ENCODE peak calls at places on chromosomes 16 and 17, in seven cellular contexts. One of them, this sample, is unnamed.

GRCh38 chr17:59851431-59852375 is 41.0 kb downstream of the TUBD1 start:
- DNase-seq in nephron progenitor cell: no peak
- DNase-seq in endothelial cell of umbilical vein: no peak
- DNase-seq in astrocyte of the spinal cord: peak; percentile 90
- DNase-seq in GM20000: no peak
- DNase-seq in spleen: no peak
- DNase-seq in IMR-90: peak; percentile 99
- DNase-seq in this sample: peak; percentile 84

GRCh38 chr16:66996324-66996982 is 8.1 kb downstream of the CES4A start:
- DNase-seq in nephron progenitor cell: no peak
- DNase-seq in endothelial cell of umbilical vein: no peak
- DNase-seq in astrocyte of the spinal cord: peak; percentile 76
- DNase-seq in GM20000: no peak
- DNase-seq in spleen: no peak
- DNase-seq in IMR-90: peak; percentile 80
- DNase-seq in this sample: peak; percentile 79

GRCh38 chr17:63528183-63528582 is 5.0 kb downstream of the KCNH6 start:
- DNase-seq in nephron progenitor cell: no peak
- DNase-seq in endothelial cell of umbilical vein: no peak
- DNase-seq in astrocyte of the spinal cord: no peak
- DNase-seq in GM20000: no peak
- DNase-seq in spleen: no peak
- DNase-seq in IMR-90: no peak
- DNase-seq in this sample: no peak

GRCh38 chr16:85627835-85628556 is 14.9 kb downstream of the GSE1 start:
- DNase-seq in nephron progenitor cell: no peak
- DNase-seq in endothelial cell of umbilical vein: no peak
- DNase-seq in astrocyte of the spinal cord: no peak
- DNase-seq in GM20000: no peak
- DNase-seq in spleen: no peak
- DNase-seq in IMR-90: no peak
- DNase-seq in this sample: no peak

GRCh38 chr16:86772231-86772510 is 193.8 kb downstream of the FOXL1 start:
- DNase-seq in nephron progenitor cell: no peak
- DNase-seq in endothelial cell of umbilical vein: no peak
- DNase-seq in astrocyte of the spinal cord: peak; percentile 61
- DNase-seq in GM20000: no peak
- DNase-seq in spleen: no peak
- DNase-seq in IMR-90: peak; percentile 42
- DNase-seq in this sample: peak; percentile 75

GRCh38 chr17:68461589-68461988 is 4.3 kb upstream of the WIPI1 start:
- DNase-seq in nephron progenitor cell: no peak
- DNase-seq in endothelial cell of umbilical vein: peak; percentile 35
- DNase-seq in astrocyte of the spinal cord: no peak
- DNase-seq in GM20000: no peak
- DNase-seq in spleen: no peak
- DNase-seq in IMR-90: no peak
- DNase-seq in this sample: no peak

GRCh38 chr16:67456383-67457140 is 24.4 kb downstream of the ATP6V0D1 start:
- DNase-seq in nephron progenitor cell: no peak
- DNase-seq in endothelial cell of umbilical vein: no peak
- DNase-seq in astrocyte of the spinal cord: peak; percentile 36
- DNase-seq in GM20000: no peak
- DNase-seq in spleen: no peak
- DNase-seq in IMR-90: peak; percentile 36
- DNase-seq in this sample: peak; percentile 82

GRCh38 chr16:81492965-81493754 is 48.6 kb downstream of the CMIP start:
- DNase-seq in nephron progenitor cell: no peak
- DNase-seq in endothelial cell of umbilical vein: no peak
- DNase-seq in astrocyte of the spinal cord: no peak
- DNase-seq in GM20000: no peak
- DNase-seq in spleen: peak; percentile 67
- DNase-seq in IMR-90: no peak
- DNase-seq in this sample: no peak

GRCh38 chr16:22130528-22130927 is 31.8 kb upstream of the SDR42E2 start:
- DNase-seq in nephron progenitor cell: no peak
- DNase-seq in endothelial cell of umbilical vein: no peak
- DNase-seq in astrocyte of the spinal cord: no peak
- DNase-seq in GM20000: no peak
- DNase-seq in spleen: no peak
- DNase-seq in IMR-90: no peak
- DNase-seq in this sample: no peak

GRCh38 chr17:82435103-82435502 is 15.4 kb downstream of the CYBC1 start:
- DNase-seq in nephron progenitor cell: no peak
- DNase-seq in endothelial cell of umbilical vein: no peak
- DNase-seq in astrocyte of the spinal cord: no peak
- DNase-seq in GM20000: no peak
- DNase-seq in spleen: peak; percentile 64
- DNase-seq in IMR-90: peak; percentile 32
- DNase-seq in this sample: no peak

GRCh38 chr16:4870138-4870671 is 22.9 kb downstream of the UBN1 start:
- DNase-seq in nephron progenitor cell: no peak
- DNase-seq in endothelial cell of umbilical vein: no peak
- DNase-seq in astrocyte of the spinal cord: no peak
- DNase-seq in GM20000: no peak
- DNase-seq in spleen: no peak
- DNase-seq in IMR-90: no peak
- DNase-seq in this sample: no peak

GRCh38 chr17:64385187-64386083 is 5.2 kb downstream of the PECAM1 start:
- DNase-seq in nephron progenitor cell: no peak
- DNase-seq in endothelial cell of umbilical vein: peak; percentile 96
- DNase-seq in astrocyte of the spinal cord: peak; percentile 92
- DNase-seq in GM20000: peak; percentile 18
- DNase-seq in spleen: peak; percentile 80
- DNase-seq in IMR-90: peak; percentile 88
- DNase-seq in this sample: peak; percentile 92

GRCh38 chr16:72537684-72538083 is 365.7 kb upstream of the PMFBP1 start:
- DNase-seq in nephron progenitor cell: no peak
- DNase-seq in endothelial cell of umbilical vein: peak; percentile 80
- DNase-seq in astrocyte of the spinal cord: peak; percentile 71
- DNase-seq in GM20000: no peak
- DNase-seq in spleen: no peak
- DNase-seq in IMR-90: peak; percentile 56
- DNase-seq in this sample: peak; percentile 71

GRCh38 chr16:84833142-84833495 is 13.3 kb downstream of the CRISPLD2 start:
- DNase-seq in nephron progenitor cell: no peak
- DNase-seq in endothelial cell of umbilical vein: no peak
- DNase-seq in astrocyte of the spinal cord: no peak
- DNase-seq in GM20000: no peak
- DNase-seq in spleen: no peak
- DNase-seq in IMR-90: no peak
- DNase-seq in this sample: peak; percentile 77

GRCh38 chr16:77579283-77579985 is 142.9 kb upstream of the NUDT7 start:
- DNase-seq in nephron progenitor cell: no peak
- DNase-seq in endothelial cell of umbilical vein: peak; percentile 50
- DNase-seq in astrocyte of the spinal cord: no peak
- DNase-seq in GM20000: no peak
- DNase-seq in spleen: no peak
- DNase-seq in IMR-90: peak; percentile 6
- DNase-seq in this sample: peak; percentile 84

GRCh38 chr17:7336240-7337175 is at the start of gene ACAP1:
- DNase-seq in nephron progenitor cell: no peak
- DNase-seq in endothelial cell of umbilical vein: no peak
- DNase-seq in astrocyte of the spinal cord: no peak
- DNase-seq in GM20000: peak; percentile 81
- DNase-seq in spleen: peak; percentile 97
- DNase-seq in IMR-90: no peak
- DNase-seq in this sample: no peak

GRCh38 chr17:62668091-62668804 is 40.8 kb downstream of the MRC2 start:
- DNase-seq in nephron progenitor cell: no peak
- DNase-seq in endothelial cell of umbilical vein: no peak
- DNase-seq in astrocyte of the spinal cord: no peak
- DNase-seq in GM20000: no peak
- DNase-seq in spleen: no peak
- DNase-seq in IMR-90: no peak
- DNase-seq in this sample: no peak

DNA sequence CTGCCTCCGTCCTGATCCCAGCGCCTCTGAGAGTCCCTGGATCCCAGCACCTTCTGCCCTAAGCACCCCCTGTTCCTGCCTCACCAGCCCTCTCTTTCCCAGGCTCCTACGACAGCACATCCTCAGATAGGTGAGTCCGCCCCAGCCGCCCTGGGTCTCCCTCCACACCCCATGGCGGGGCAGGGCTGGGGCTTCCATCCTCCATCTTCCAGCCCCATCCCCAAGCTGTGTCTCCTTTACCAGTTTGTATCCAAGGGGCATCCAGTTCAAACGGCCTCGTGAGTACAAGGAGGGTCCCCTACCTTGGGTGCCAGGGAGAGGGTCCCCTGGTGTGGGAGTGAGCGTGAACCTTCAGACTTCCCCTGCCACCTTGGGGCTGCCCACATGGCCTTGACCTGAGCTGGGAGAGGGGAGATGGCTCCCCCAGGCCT is 774 bp downstream of the LAT start:
- DNase-seq in nephron progenitor cell: no peak
- DNase-seq in endothelial cell of umbilical vein: no peak
- DNase-seq in astrocyte of the spinal cord: no peak
- DNase-seq in GM20000: no peak
- DNase-seq in spleen: no peak
- DNase-seq in IMR-90: no peak
- DNase-seq in this sample: no peak
- TF ChIP-seq CTCF in nephron progenitor cell: no peak
- TF ChIP-seq CTCF in endothelial cell of umbilical vein: no peak
- TF ChIP-seq CTCF in astrocyte of the spinal cord: no peak
- TF ChIP-seq CTCF in GM20000: no peak
- TF ChIP-seq CTCF in spleen: no peak
- TF ChIP-seq CTCF in IMR-90: no peak
- TF ChIP-seq CTCF in this sample: no peak

GRCh38 chr17:17239832-17240231 is 2.9 kb upstream of the FLCN start:
- DNase-seq in nephron progenitor cell: no peak
- DNase-seq in endothelial cell of umbilical vein: no peak
- DNase-seq in astrocyte of the spinal cord: no peak
- DNase-seq in GM20000: no peak
- DNase-seq in spleen: no peak
- DNase-seq in IMR-90: no peak
- DNase-seq in this sample: no peak
- TF ChIP-seq CTCF in nephron progenitor cell: no peak
- TF ChIP-seq CTCF in endothelial cell of umbilical vein: no peak
- TF ChIP-seq CTCF in astrocyte of the spinal cord: no peak
- TF ChIP-seq CTCF in GM20000: no peak
- TF ChIP-seq CTCF in spleen: no peak
- TF ChIP-seq CTCF in IMR-90: no peak
- TF ChIP-seq CTCF in this sample: no peak

GRCh38 chr16:12584488-12585233 is 219.0 kb downstream of the CPPED1 start:
- DNase-seq in nephron progenitor cell: no peak
- DNase-seq in endothelial cell of umbilical vein: peak; percentile 39
- DNase-seq in astrocyte of the spinal cord: no peak
- DNase-seq in GM20000: no peak
- DNase-seq in spleen: peak; percentile 9
- DNase-seq in IMR-90: no peak
- DNase-seq in this sample: peak; percentile 9
- TF ChIP-seq CTCF in nephron progenitor cell: no peak
- TF ChIP-seq CTCF in endothelial cell of umbilical vein: no peak
- TF ChIP-seq CTCF in astrocyte of the spinal cord: no peak
- TF ChIP-seq CTCF in GM20000: no peak
- TF ChIP-seq CTCF in spleen: no peak
- TF ChIP-seq CTCF in IMR-90: no peak
- TF ChIP-seq CTCF in this sample: no peak

GRCh38 chr16:50323335-50324011 is 45.3 kb downstream of the BRD7 start:
- DNase-seq in nephron progenitor cell: no peak
- DNase-seq in endothelial cell of umbilical vein: peak; percentile 46
- DNase-seq in astrocyte of the spinal cord: peak; percentile 38
- DNase-seq in GM20000: no peak
- DNase-seq in spleen: peak; percentile 52
- DNase-seq in IMR-90: peak; percentile 56
- DNase-seq in this sample: peak; percentile 61
- TF ChIP-seq CTCF in nephron progenitor cell: peak; percentile 11
- TF ChIP-seq CTCF in endothelial cell of umbilical vein: no peak
- TF ChIP-seq CTCF in astrocyte of the spinal cord: peak; percentile 24
- TF ChIP-seq CTCF in GM20000: no peak
- TF ChIP-seq CTCF in spleen: no peak
- TF ChIP-seq CTCF in IMR-90: peak; percentile 46
- TF ChIP-seq CTCF in this sample: peak; percentile 24

DNA sequence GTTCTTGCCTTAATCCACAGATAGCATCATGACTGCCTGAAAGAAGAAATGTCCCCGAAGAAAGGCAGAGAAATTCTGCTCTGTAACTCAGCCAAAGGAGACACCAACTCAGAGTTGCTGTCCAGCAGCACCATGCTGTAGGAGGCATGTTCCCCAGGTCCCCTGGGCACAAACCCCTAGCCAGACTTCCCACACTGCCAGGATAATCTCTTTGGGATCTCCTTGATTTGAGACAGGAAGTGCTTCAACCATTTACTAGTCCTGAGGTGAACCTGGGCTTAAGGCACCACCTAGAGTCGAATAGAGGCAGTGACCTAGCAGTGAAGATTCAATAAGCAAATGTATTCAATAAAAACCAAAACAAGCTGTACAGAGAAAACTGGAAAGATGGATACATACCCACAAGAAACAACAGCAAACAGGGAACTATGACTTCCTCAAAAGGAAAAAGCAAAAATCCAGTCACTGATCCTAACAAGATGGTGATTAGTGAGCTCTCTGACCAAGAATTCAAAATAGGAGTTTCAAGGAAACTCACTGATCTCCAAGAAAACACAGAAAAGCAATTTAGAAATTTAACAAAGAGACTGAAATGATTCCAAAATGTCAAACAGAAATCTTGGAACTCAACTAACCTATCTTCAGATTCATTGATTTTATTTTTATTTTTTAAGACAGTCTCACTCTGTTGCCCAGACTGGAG is 5.7 kb downstream of the OR4D2 start:
- DNase-seq in nephron progenitor cell: no peak
- DNase-seq in endothelial cell of umbilical vein: no peak
- DNase-seq in astrocyte of the spinal cord: peak; percentile 4
- DNase-seq in GM20000: peak; percentile 58
- DNase-seq in spleen: no peak
- DNase-seq in IMR-90: peak; percentile 4
- DNase-seq in this sample: peak; percentile 42
- TF ChIP-seq CTCF in nephron progenitor cell: peak; percentile 28
- TF ChIP-seq CTCF in endothelial cell of umbilical vein: no peak
- TF ChIP-seq CTCF in astrocyte of the spinal cord: peak; percentile 41
- TF ChIP-seq CTCF in GM20000: peak; percentile 23
- TF ChIP-seq CTCF in spleen: peak; percentile 53
- TF ChIP-seq CTCF in IMR-90: peak; percentile 15
- TF ChIP-seq CTCF in this sample: peak; percentile 43

This sample was measured in cardiac fibroblast.